ENCODE peak calls at places on chromosome 19, in eight cellular contexts. X is Caco-2; Y is breast epithelium; R is tibial nerve; I is CD4-positive, CD25-positive, alpha-beta regulatory T cell; F is AG04450; L is LNCaP clone FGC; P is HFF-Myc. G is an unnamed sample.

GRCh38 chr19:16418597-16418962 is 53.2 kb downstream of the EPS15L1 start:
- DNase-seq in P (no peak), R (no peak), I (no peak), X (no peak), Y (no peak), F (no peak), L (no peak), G (no peak)

GRCh38 chr19:46081928-46082727 is 41.3 kb upstream of the IGFL4 start:
- DNase-seq in I (no peak), L (no peak), P (no peak), Y (no peak), F (no peak), R (peak; percentile 21), X (no peak), G (peak; percentile 39)

GRCh38 chr19:14138576-14139265 is 2.3 kb upstream of the ASF1B start:
- DNase-seq in Y (no peak), P (no peak), L (no peak), X (no peak), R (no peak), F (no peak), I (no peak), G (no peak)

GRCh38 chr19:17041994-17042393 is 15.4 kb upstream of the CPAMD8 start:
- DNase-seq in P (peak; percentile 16), F (no peak), Y (no peak), L (no peak), I (no peak), X (no peak), R (no peak), G (peak; percentile 23)

GRCh38 chr19:12779162-12779993 is 4.0 kb upstream of the HOOK2 start:
- DNase-seq in L (no peak), P (no peak), R (no peak), F (no peak), Y (no peak), X (no peak), I (no peak), G (peak; percentile 83)

GRCh38 chr19:28394705-28395104 is 818.2 kb downstream of the UQCRFS1 start:
- DNase-seq in F (no peak), L (no peak), X (no peak), I (no peak), P (no peak), R (no peak), Y (no peak), G (no peak)

GRCh38 chr19:34639491-34640085 is 37.4 kb downstream of the SCGB2B2 start:
- DNase-seq in F (peak; percentile 20), X (no peak), R (peak; percentile 27), L (peak; percentile 44), I (peak; percentile 51), P (peak; percentile 12), Y (no peak), G (peak; percentile 49)

GRCh38 chr19:4327252-4327876 is 11.3 kb downstream of the STAP2 start:
- DNase-seq in P (peak; percentile 38), Y (peak; percentile 71), L (no peak), F (no peak), I (peak; percentile 56), R (peak; percentile 19), X (peak; percentile 62), G (no peak)

DNA sequence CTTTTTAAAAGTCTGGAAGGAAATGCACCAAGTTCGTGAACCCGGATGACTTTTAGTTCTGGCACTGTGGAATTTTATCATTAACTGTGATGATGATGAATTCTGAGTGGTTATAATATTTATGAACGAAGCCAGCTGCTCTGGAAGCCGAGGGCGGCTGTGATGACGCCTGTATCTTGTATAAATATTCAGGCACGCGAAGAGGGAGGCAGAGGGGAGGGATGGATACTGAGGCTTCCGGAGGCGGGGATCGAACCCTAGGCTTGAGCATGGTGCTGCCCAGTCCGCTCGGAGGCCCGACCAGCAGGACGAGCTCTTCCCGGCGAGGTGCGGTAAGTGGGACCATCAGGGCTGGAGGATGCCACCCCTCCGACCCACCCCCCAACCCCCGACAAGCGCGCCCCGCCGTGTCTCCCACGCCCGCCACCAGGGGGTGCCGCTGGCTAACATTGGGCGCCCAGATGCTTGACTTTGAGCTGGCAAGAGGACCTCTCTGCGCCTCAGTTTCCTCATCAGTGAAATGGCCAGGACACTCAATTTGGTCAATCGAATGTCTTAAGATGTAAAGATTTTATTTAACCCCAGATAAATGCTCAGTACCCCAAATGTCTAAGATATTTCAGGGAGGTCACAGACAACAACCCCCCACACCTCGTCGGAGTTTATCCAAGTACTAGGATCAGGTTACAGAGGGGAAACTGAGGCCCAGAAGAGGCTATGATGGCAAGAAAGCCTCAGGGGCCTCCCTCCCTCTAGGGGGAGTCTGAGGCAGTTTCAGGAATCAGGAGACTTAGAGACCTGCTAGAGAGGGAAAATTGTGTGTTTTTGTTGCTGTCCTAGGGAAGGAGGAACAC is 4.5 kb upstream of the RAB3A start:
- DNase-seq in Y (no peak), X (no peak), R (no peak), P (no peak), I (peak; percentile 32), F (peak; percentile 65), L (no peak), G (no peak)
- H3K4me3 ChIP-seq in Y (no peak overlapping the region), X (no peak overlapping the region), R (no peak overlapping the region), P (no peak overlapping the region), I (no peak overlapping the region), F (peak overlapping the region; percentile 46), L (no peak overlapping the region), G (no peak overlapping the region)

DNA sequence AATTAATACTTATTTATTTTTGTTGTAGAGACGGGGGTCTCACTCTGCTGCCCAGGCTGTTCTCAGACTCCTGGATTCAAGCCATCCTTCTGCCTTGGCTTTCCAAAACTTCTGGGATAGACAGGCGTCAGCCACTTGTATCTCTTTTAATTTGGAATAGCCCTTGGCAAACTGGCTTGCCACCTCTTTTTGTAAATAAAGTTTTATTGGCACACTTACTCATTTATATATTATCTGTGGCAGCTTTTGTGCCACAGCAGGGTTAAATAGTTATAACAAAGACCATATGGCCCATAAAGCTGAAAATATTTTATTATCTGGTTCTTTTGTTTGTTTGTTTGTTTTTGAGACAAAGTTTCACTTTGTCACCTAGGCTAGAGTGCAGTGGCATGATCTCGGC is 30.5 kb downstream of the BBC3 start:
- DNase-seq in L (no peak), X (no peak), P (no peak), Y (no peak), F (no peak), I (no peak), R (no peak), G (no peak)
- H3K4me3 ChIP-seq in L (no peak overlapping the region), X (no peak overlapping the region), P (no peak overlapping the region), Y (no peak overlapping the region), F (no peak overlapping the region), I (no peak overlapping the region), R (no peak overlapping the region), G (no peak overlapping the region)

DNA sequence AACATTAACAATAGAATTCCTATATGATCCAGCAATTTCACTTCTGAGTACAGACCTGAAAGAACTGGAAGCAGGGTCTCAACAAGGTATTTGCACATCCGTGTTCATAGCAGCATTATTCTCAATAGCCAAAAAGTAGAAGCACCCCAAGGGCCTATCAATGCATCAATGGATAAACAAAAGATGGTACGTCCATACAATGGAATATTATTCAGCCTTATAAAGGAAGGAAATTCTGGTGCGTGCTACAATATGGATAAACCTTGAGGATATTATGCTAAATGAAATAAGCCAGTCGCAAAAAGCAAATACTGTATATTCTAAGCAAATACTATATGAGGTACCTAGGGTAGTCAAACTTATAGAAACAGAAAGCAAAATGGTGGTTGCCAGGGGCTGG is 30.8 kb upstream of the CEBPA start:
- DNase-seq in X (no peak), I (no peak), F (no peak), Y (no peak), L (no peak), R (no peak), P (no peak), G (no peak)
- H3K4me3 ChIP-seq in X (no peak overlapping the region), I (no peak overlapping the region), F (no peak overlapping the region), Y (no peak overlapping the region), L (no peak overlapping the region), R (no peak overlapping the region), P (no peak overlapping the region), G (no peak overlapping the region)

GRCh38 chr19:2429917-2430570 is 2.7 kb upstream of the TIMM13 start:
- DNase-seq in F (no peak), Y (no peak), R (no peak), L (no peak), X (no peak), I (no peak), P (no peak), G (no peak)

GRCh38 chr19:2427323-2428026 is at the start of gene TIMM13:
- DNase-seq in L (peak; percentile 83), X (peak; percentile 96), R (peak; percentile 94), Y (peak; percentile 97), F (peak; percentile 91), P (peak; percentile 85), I (peak; percentile 93), G (peak; percentile 89)

GRCh38 chr19:2426661-2427322 is 594 bp downstream of the TIMM13 start:
- DNase-seq in X (peak; percentile 83), I (peak; percentile 39), L (no peak), R (no peak), P (no peak), F (no peak), Y (no peak), G (no peak)

GRCh38 chr19:2428027-2428690 is 773 bp upstream of the TIMM13 start:
- DNase-seq in F (no peak), L (no peak), R (no peak), X (no peak), P (no peak), Y (no peak), I (no peak), G (no peak)

GRCh38 chr19:2428756-2429711 is 1.6 kb upstream of the TIMM13 start:
- DNase-seq in I (no peak), L (no peak), F (no peak), X (no peak), Y (no peak), R (no peak), P (no peak), G (no peak)
- H3K4me3 ChIP-seq in I (no peak overlapping the region), L (no peak overlapping the region), F (no peak overlapping the region), X (no peak overlapping the region), Y (peak overlapping the region; percentile 93), R (peak overlapping the region; percentile 58), P (no peak overlapping the region), G (no peak overlapping the region)

GRCh38 chr19:41864374-41864773 is 4.3 kb downstream of the RPS19 start:
- DNase-seq in P (no peak), Y (no peak), F (no peak), L (no peak), R (no peak), X (peak; percentile 35), I (no peak), G (no peak)
- H3K4me3 ChIP-seq in P (peak overlapping the region; percentile 100), Y (no peak overlapping the region), F (no peak overlapping the region), L (no peak overlapping the region), R (no peak overlapping the region), X (no peak overlapping the region), I (no peak overlapping the region), G (no peak overlapping the region)

DNA sequence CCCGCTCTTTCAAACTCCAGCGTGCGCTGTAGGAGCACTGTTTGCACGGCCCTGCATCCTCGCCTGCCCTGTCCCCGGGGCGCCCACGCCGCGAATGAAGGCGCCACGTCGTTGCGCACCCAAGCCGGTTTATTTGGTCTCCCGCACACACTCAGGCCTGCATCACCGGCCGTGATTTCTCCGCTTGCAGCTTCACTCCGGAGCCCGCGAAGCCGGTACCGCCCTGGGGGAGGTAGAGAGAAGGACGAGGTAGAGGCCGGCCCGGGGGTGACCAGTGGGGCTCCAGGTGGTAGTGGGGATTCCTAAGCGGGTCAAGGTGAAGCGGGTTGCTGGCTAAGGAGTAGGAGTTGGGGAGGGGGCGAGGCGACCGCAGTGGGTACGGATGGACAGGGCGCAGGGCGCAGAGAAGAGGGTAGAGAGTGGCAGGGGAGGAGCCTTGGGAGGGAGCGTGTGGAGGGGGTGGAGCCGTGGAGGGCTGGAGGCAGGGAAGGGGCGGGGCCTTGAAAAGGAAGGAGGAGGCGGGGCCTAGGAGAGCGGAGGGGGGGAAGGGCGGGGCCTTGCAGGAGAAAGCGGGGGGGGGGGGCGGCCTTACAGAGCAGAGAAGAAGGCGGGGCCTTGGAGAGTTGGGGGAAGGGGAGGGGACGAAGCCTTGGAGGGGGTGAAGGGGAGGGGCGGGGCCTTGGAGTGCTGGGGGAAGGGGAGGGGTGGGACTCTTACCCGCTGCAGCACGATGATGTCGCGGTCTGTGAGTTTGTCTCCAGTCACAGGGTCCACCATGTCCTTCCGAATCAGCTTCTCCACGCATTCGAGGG is 24.6 kb downstream of the NOSIP start:
- DNase-seq in R (peak; percentile 77), P (no peak), Y (no peak), I (peak; percentile 44), X (peak; percentile 66), L (no peak), F (no peak), G (peak; percentile 9)
- H3K4me3 ChIP-seq in R (no peak overlapping the region), P (no peak overlapping the region), Y (no peak overlapping the region), I (no peak overlapping the region), X (no peak overlapping the region), L (no peak overlapping the region), F (no peak overlapping the region), G (no peak overlapping the region)